ENCODE peak calls at places on chromosome 1, in four cellular contexts. One of them, this sample, is unnamed.
A peak's percentile ranks its signal among the peaks of the same experiment; 100 is the strongest.

GRCh38 chr1:35930593-35931423 is at the start of gene AGO3:
- DNase-seq in AG04450: peak; percentile 23
- DNase-seq in AG09309: no peak
- DNase-seq in NCI-H2171: peak; percentile 91
- DNase-seq in this sample: no peak

GRCh38 chr1:246608616-246609376 is 42.5 kb downstream of the CNST start:
- DNase-seq in AG04450: peak; percentile 88
- DNase-seq in AG09309: peak; percentile 49
- DNase-seq in NCI-H2171: no peak
- DNase-seq in this sample: peak; percentile 96

GRCh38 chr1:155478270-155478852 is 84.2 kb downstream of the ASH1L start:
- DNase-seq in AG04450: no peak
- DNase-seq in AG09309: no peak
- DNase-seq in NCI-H2171: no peak
- DNase-seq in this sample: no peak

GRCh38 chr1:43273708-43274107 is 3.9 kb downstream of the TMEM125 start:
- DNase-seq in AG04450: no peak
- DNase-seq in AG09309: no peak
- DNase-seq in NCI-H2171: no peak
- DNase-seq in this sample: no peak

GRCh38 chr1:39683591-39684312 is 7.5 kb downstream of the HPCAL4 start:
- DNase-seq in AG04450: no peak
- DNase-seq in AG09309: no peak
- DNase-seq in NCI-H2171: no peak
- DNase-seq in this sample: no peak

GRCh38 chr1:109617291-109617801 is 2.1 kb downstream of the GNAT2 start:
- DNase-seq in AG04450: peak; percentile 81
- DNase-seq in AG09309: peak; percentile 78
- DNase-seq in NCI-H2171: no peak
- DNase-seq in this sample: peak; percentile 79

GRCh38 chr1:41347276-41347675 is 14.0 kb upstream of the FOXO6 start:
- DNase-seq in AG04450: no peak
- DNase-seq in AG09309: no peak
- DNase-seq in NCI-H2171: no peak
- DNase-seq in this sample: no peak

GRCh38 chr1:117061986-117062415 is 1.9 kb downstream of the TTF2 start:
- DNase-seq in AG04450: peak; percentile 29
- DNase-seq in AG09309: peak; percentile 25
- DNase-seq in NCI-H2171: no peak
- DNase-seq in this sample: no peak

GRCh38 chr1:67261646-67262045 is 46.0 kb upstream of the IL12RB2 start:
- DNase-seq in AG04450: no peak
- DNase-seq in AG09309: no peak
- DNase-seq in NCI-H2171: no peak
- DNase-seq in this sample: no peak

GRCh38 chr1:1665815-1666251 is 7.0 kb upstream of the CDK11B start:
- DNase-seq in AG04450: no peak
- DNase-seq in AG09309: no peak
- DNase-seq in NCI-H2171: no peak
- DNase-seq in this sample: no peak

GRCh38 chr1:183070923-183071618 is 47.9 kb downstream of the LAMC1 start:
- DNase-seq in AG04450: peak; percentile 72
- DNase-seq in AG09309: no peak
- DNase-seq in NCI-H2171: no peak
- DNase-seq in this sample: peak; percentile 90

GRCh38 chr1:8602471-8603219 is 214.8 kb downstream of the RERE start:
- DNase-seq in AG04450: no peak
- DNase-seq in AG09309: no peak
- DNase-seq in NCI-H2171: no peak
- DNase-seq in this sample: no peak

GRCh38 chr1:204121840-204122555 is 29.8 kb downstream of the ETNK2 start:
- DNase-seq in AG04450: no peak
- DNase-seq in AG09309: no peak
- DNase-seq in NCI-H2171: no peak
- DNase-seq in this sample: no peak

GRCh38 chr1:162388615-162389014 is 7.1 kb downstream of the C1orf226 start:
- DNase-seq in AG04450: no peak
- DNase-seq in AG09309: no peak
- DNase-seq in NCI-H2171: no peak
- DNase-seq in this sample: no peak

GRCh38 chr1:185314416-185314815 is 2.6 kb downstream of the IVNS1ABP start:
- DNase-seq in AG04450: no peak
- DNase-seq in AG09309: no peak
- DNase-seq in NCI-H2171: no peak
- DNase-seq in this sample: no peak

GRCh38 chr1:35210306-35211112 is 17.6 kb upstream of the SFPQ start:
- DNase-seq in AG04450: no peak
- DNase-seq in AG09309: no peak
- DNase-seq in NCI-H2171: no peak
- DNase-seq in this sample: no peak

GRCh38 chr1:67749263-67749843 is 64.4 kb downstream of the GADD45A start:
- DNase-seq in AG04450: no peak
- DNase-seq in AG09309: no peak
- DNase-seq in NCI-H2171: no peak
- DNase-seq in this sample: no peak

GRCh38 chr1:118158918-118159317 is 26.1 kb downstream of the SPAG17 start:
- DNase-seq in AG04450: peak; percentile 36
- DNase-seq in AG09309: peak; percentile 57
- DNase-seq in NCI-H2171: no peak
- DNase-seq in this sample: no peak

GRCh38 chr1:67005068-67005467 is 48.9 kb downstream of the SLC35D1 start:
- DNase-seq in AG04450: no peak
- DNase-seq in AG09309: no peak
- DNase-seq in NCI-H2171: no peak
- DNase-seq in this sample: no peak